ENCODE peak calls at places on chromosomes 6 and 20, in ten cellular contexts. Y is nucleus accumbens, P is COLO829, F is H7, C is GOT3, W is NCI-H187, U is neural crest cell, S is fibroblast of lung, X is H54, G is left colon. D is an unnamed sample.
A peak's percentile ranks its signal among the peaks of the same experiment; 100 is the strongest.

GRCh38 chr20:3160418-3160817 is 753 bp upstream of the FASTKD5 start:
- DNase-seq in Y (no peak), P (no peak), F (no peak), C (no peak), W (no peak), U (no peak), S (no peak), X (no peak), G (no peak), D (no peak)

GRCh38 chr6:34526992-34527728 is 29.0 kb downstream of the SPDEF start:
- DNase-seq in Y (peak; percentile 92), P (peak; percentile 95), F (peak; percentile 99), C (peak; percentile 67), W (peak; percentile 75), U (peak; percentile 94), S (peak; percentile 83), X (peak; percentile 85), G (peak; percentile 93), D (peak; percentile 96)

GRCh38 chr6:40692311-40692710 is 105.1 kb upstream of the LRFN2 start:
- DNase-seq in Y (no peak), P (no peak), F (no peak), C (no peak), W (no peak), U (no peak), S (no peak), X (no peak), G (no peak), D (no peak)

GRCh38 chr6:159700970-159701369 is 7.9 kb upstream of the SOD2 start:
- DNase-seq in Y (no peak), P (no peak), F (no peak), C (no peak), W (peak; percentile 39), U (no peak), S (peak; percentile 16), X (no peak), G (no peak), D (no peak)

GRCh38 chr20:62287759-62288534 is 14.8 kb upstream of the ADRM1 start:
- DNase-seq in Y (no peak), P (no peak), F (no peak), C (no peak), W (no peak), U (no peak), S (no peak), X (no peak), G (no peak), D (no peak)

GRCh38 chr6:113178349-113178748 is 678.8 kb upstream of the MARCKS start:
- DNase-seq in Y (no peak), P (no peak), F (no peak), C (no peak), W (no peak), U (no peak), S (peak; percentile 63), X (no peak), G (no peak), D (no peak)

GRCh38 chr6:155936551-155936950 is 480.9 kb upstream of the NOX3 start:
- DNase-seq in Y (no peak), P (no peak), F (no peak), C (no peak), W (no peak), U (no peak), S (no peak), X (no peak), G (no peak), D (no peak)

GRCh38 chr20:55977723-55978481 is 27.4 kb downstream of the CBLN4 start:
- DNase-seq in Y (no peak), P (no peak), F (no peak), C (no peak), W (peak; percentile 53), U (no peak), S (peak; percentile 0), X (no peak), G (no peak), D (no peak)

GRCh38 chr6:46022110-46022948 is 6.7 kb upstream of the CLIC5 start:
- DNase-seq in Y (no peak), P (no peak), F (no peak), C (no peak), W (no peak), U (no peak), S (no peak), X (no peak), G (no peak), D (no peak)

GRCh38 chr20:50521221-50521642 is 11.0 kb downstream of the PTPN1 start:
- DNase-seq in Y (no peak), P (no peak), F (no peak), C (no peak), W (no peak), U (no peak), S (no peak), X (no peak), G (no peak), D (no peak)

GRCh38 chr20:23190557-23190956 is 104.4 kb upstream of the CD93 start:
- DNase-seq in Y (no peak), P (no peak), F (no peak), C (no peak), W (no peak), U (no peak), S (peak; percentile 26), X (no peak), G (no peak), D (no peak)

GRCh38 chr20:35576816-35577215 is 34.9 kb downstream of the ERGIC3 start:
- DNase-seq in Y (no peak), P (no peak), F (no peak), C (no peak), W (no peak), U (no peak), S (no peak), X (no peak), G (no peak), D (no peak)

GRCh38 chr6:126170875-126171489 is 168.9 kb upstream of the CENPW start:
- DNase-seq in Y (no peak), P (no peak), F (peak; percentile 9), C (no peak), W (no peak), U (no peak), S (no peak), X (no peak), G (no peak), D (no peak)

GRCh38 chr6:158361961-158362634 is 49.8 kb downstream of the TULP4 start:
- DNase-seq in Y (no peak), P (no peak), F (no peak), C (no peak), W (no peak), U (no peak), S (peak; percentile 48), X (no peak), G (no peak), D (no peak)

GRCh38 chr6:3363296-3364025 is 93.4 kb downstream of the SLC22A23 start:
- DNase-seq in Y (no peak), P (no peak), F (no peak), C (no peak), W (no peak), U (no peak), S (no peak), X (no peak), G (peak; percentile 95), D (no peak)

GRCh38 chr20:51372176-51372803 is 170.2 kb downstream of the NFATC2 start:
- DNase-seq in Y (peak; percentile 30), P (peak; percentile 89), F (peak; percentile 91), C (peak; percentile 40), W (peak; percentile 54), U (peak; percentile 61), S (peak; percentile 60), X (peak; percentile 75), G (peak; percentile 36), D (peak; percentile 44)

GRCh38 chr20:22001886-22002285 is 296.4 kb downstream of the PAX1 start:
- DNase-seq in Y (no peak), P (no peak), F (no peak), C (no peak), W (no peak), U (no peak), S (no peak), X (no peak), G (no peak), D (no peak)

GRCh38 chr20:19327401-19327800 is 115.0 kb downstream of the SLC24A3 start:
- DNase-seq in Y (no peak), P (no peak), F (no peak), C (no peak), W (peak; percentile 61), U (no peak), S (no peak), X (no peak), G (no peak), D (no peak)

GRCh38 chr20:48544402-48545333 is 283.1 kb downstream of the PREX1 start:
- DNase-seq in Y (no peak), P (no peak), F (peak; percentile 47), C (no peak), W (no peak), U (no peak), S (no peak), X (no peak), G (no peak), D (no peak)

GRCh38 chr6:2738373-2738979 is 12.2 kb downstream of the MYLK4 start:
- DNase-seq in Y (peak; percentile 40), P (peak; percentile 75), F (peak; percentile 72), C (no peak), W (peak; percentile 15), U (peak; percentile 57), S (peak; percentile 47), X (peak; percentile 35), G (no peak), D (peak; percentile 50)

GRCh38 chr6:142523485-142523884 is 221.7 kb downstream of the ADGRG6 start:
- DNase-seq in Y (no peak), P (no peak), F (no peak), C (no peak), W (no peak), U (no peak), S (peak; percentile 30), X (no peak), G (no peak), D (no peak)

GRCh38 chr6:150001295-150001990 is 23.9 kb downstream of the RAET1L start:
- DNase-seq in Y (no peak), P (no peak), F (no peak), C (no peak), W (no peak), U (no peak), S (no peak), X (no peak), G (no peak), D (no peak)

GRCh38 chr6:42889815-42890214 is 10.4 kb downstream of the RPL7L1 start:
- DNase-seq in Y (no peak), P (no peak), F (peak; percentile 45), C (no peak), W (no peak), U (no peak), S (peak; percentile 17), X (no peak), G (no peak), D (no peak)

GRCh38 chr6:93989630-93990029 is 570.3 kb upstream of the EPHA7 start:
- DNase-seq in Y (no peak), P (no peak), F (no peak), C (no peak), W (no peak), U (no peak), S (no peak), X (no peak), G (no peak), D (no peak)

GRCh38 chr6:156848533-156848932 is 71.4 kb downstream of the ARID1B start:
- DNase-seq in Y (peak; percentile 41), P (no peak), F (no peak), C (no peak), W (no peak), U (no peak), S (peak; percentile 46), X (no peak), G (no peak), D (no peak)

GRCh38 chr6:130760006-130760405 is 67.2 kb upstream of the SMLR1 start:
- DNase-seq in Y (no peak), P (peak; percentile 17), F (peak; percentile 71), C (no peak), W (no peak), U (peak; percentile 9), S (peak; percentile 34), X (no peak), G (no peak), D (no peak)

GRCh38 chr20:14307956-14308355 is 29.5 kb downstream of the FLRT3 start:
- DNase-seq in Y (no peak), P (no peak), F (no peak), C (no peak), W (no peak), U (no peak), S (no peak), X (no peak), G (no peak), D (no peak)

GRCh38 chr6:67544851-67545452 is 1090.1 kb upstream of the ADGRB3 start:
- DNase-seq in Y (no peak), P (no peak), F (no peak), C (no peak), W (no peak), U (no peak), S (no peak), X (no peak), G (no peak), D (no peak)